ENCODE peak calls at places on chromosomes 16 and 17, in nine cellular contexts. M, J, G, O, S, R, I, A and L are unnamed samples.

GRCh38 chr17:81040791-81041337 is 5.9 kb downstream of the BAIAP2 start:
- DNase-seq in M (no peak), J (no peak), G (no peak), O (peak; percentile 42), S (no peak), R (no peak), I (no peak), A (no peak), L (peak; percentile 34)

GRCh38 chr17:73371285-73371684 is 59.5 kb upstream of the CDC42EP4 start:
- DNase-seq in M (no peak), J (no peak), G (peak; percentile 18), O (peak; percentile 89), S (no peak), R (no peak), I (peak; percentile 38), A (no peak), L (no peak)

GRCh38 chr16:76653390-76654026 is 376.3 kb downstream of the CNTNAP4 start:
- DNase-seq in M (peak; percentile 33), J (no peak), G (peak; percentile 61), O (peak; percentile 0), S (no peak), R (no peak), I (no peak), A (no peak), L (peak; percentile 23)

GRCh38 chr17:31364012-31364411 is 27.5 kb upstream of the RAB11FIP4 start:
- DNase-seq in M (no peak), J (no peak), G (no peak), O (no peak), S (no peak), R (no peak), I (no peak), A (no peak), L (no peak)

GRCh38 chr16:73329363-73330306 is 281.7 kb upstream of the ZFHX3 start:
- DNase-seq in M (no peak), J (no peak), G (no peak), O (no peak), S (no peak), R (no peak), I (no peak), A (no peak), L (no peak)

GRCh38 chr17:78042542-78042941 is 84.0 kb downstream of the TNRC6C start:
- DNase-seq in M (no peak), J (no peak), G (no peak), O (no peak), S (no peak), R (no peak), I (no peak), A (no peak), L (no peak)

GRCh38 chr17:7426896-7427488 is 1.6 kb downstream of the SPEM2 start:
- DNase-seq in M (no peak), J (no peak), G (no peak), O (no peak), S (no peak), R (no peak), I (no peak), A (no peak), L (no peak)

GRCh38 chr16:22683730-22684280 is 130.2 kb upstream of the HS3ST2 start:
- DNase-seq in M (no peak), J (no peak), G (no peak), O (no peak), S (no peak), R (no peak), I (no peak), A (no peak), L (no peak)

GRCh38 chr16:12323007-12323699 is 346.6 kb downstream of the SNX29 start:
- DNase-seq in M (no peak), J (peak; percentile 64), G (no peak), O (peak; percentile 35), S (no peak), R (no peak), I (no peak), A (no peak), L (no peak)

GRCh38 chr16:31513884-31514283 is 5.7 kb upstream of the RUSF1 start:
- DNase-seq in M (no peak), J (no peak), G (no peak), O (no peak), S (no peak), R (no peak), I (no peak), A (no peak), L (no peak)

GRCh38 chr17:50338645-50339044 is 7.3 kb upstream of the XYLT2 start:
- DNase-seq in M (no peak), J (no peak), G (no peak), O (no peak), S (no peak), R (no peak), I (no peak), A (no peak), L (no peak)

GRCh38 chr17:35286120-35286781 is 43.4 kb downstream of the SLFN5 start:
- DNase-seq in M (no peak), J (no peak), G (no peak), O (peak; percentile 31), S (no peak), R (no peak), I (no peak), A (no peak), L (no peak)

GRCh38 chr16:71853413-71853812 is 7.6 kb downstream of the ATXN1L start:
- DNase-seq in M (no peak), J (no peak), G (no peak), O (no peak), S (no peak), R (no peak), I (no peak), A (no peak), L (no peak)

GRCh38 chr17:60392845-60393702 is 1.1 kb upstream of the USP32 start:
- DNase-seq in M (peak; percentile 70), J (peak; percentile 55), G (peak; percentile 36), O (peak; percentile 60), S (peak; percentile 41), R (no peak), I (peak; percentile 69), A (peak; percentile 41), L (peak; percentile 77)

GRCh38 chr16:58236231-58236690 is 38.4 kb upstream of the CSNK2A2 start:
- DNase-seq in M (peak; percentile 59), J (peak; percentile 78), G (peak; percentile 26), O (peak; percentile 69), S (peak; percentile 65), R (no peak), I (peak; percentile 90), A (peak; percentile 66), L (peak; percentile 18)

GRCh38 chr16:23373436-23374219 is 71.5 kb downstream of the SCNN1B start:
- DNase-seq in M (no peak), J (no peak), G (no peak), O (no peak), S (no peak), R (no peak), I (no peak), A (no peak), L (no peak)

GRCh38 chr17:51060396-51060795 is 60.3 kb downstream of the SPAG9 start:
- DNase-seq in M (no peak), J (no peak), G (no peak), O (no peak), S (no peak), R (no peak), I (no peak), A (no peak), L (no peak)

GRCh38 chr17:64115871-64116534 is 13.9 kb downstream of the ERN1 start:
- DNase-seq in M (peak; percentile 46), J (no peak), G (peak; percentile 55), O (peak; percentile 89), S (no peak), R (no peak), I (peak; percentile 37), A (no peak), L (no peak)

GRCh38 chr16:19555938-19556778 is 655 bp downstream of the VPS35L start:
- DNase-seq in M (peak; percentile 26), J (peak; percentile 70), G (peak; percentile 14), O (peak; percentile 42), S (no peak), R (no peak), I (no peak), A (peak; percentile 13), L (peak; percentile 39)

GRCh38 chr17:44927696-44928095 is 12.4 kb upstream of the GFAP start:
- DNase-seq in M (no peak), J (no peak), G (no peak), O (no peak), S (no peak), R (no peak), I (no peak), A (no peak), L (no peak)

GRCh38 chr16:85037050-85037410 is 9.4 kb downstream of the KIAA0513 start:
- DNase-seq in M (no peak), J (no peak), G (peak; percentile 28), O (peak; percentile 69), S (no peak), R (no peak), I (peak; percentile 61), A (no peak), L (peak; percentile 90)

GRCh38 chr17:27535178-27535928 is 79.1 kb downstream of the KSR1 start:
- DNase-seq in M (no peak), J (no peak), G (no peak), O (peak; percentile 75), S (no peak), R (no peak), I (no peak), A (no peak), L (no peak)

GRCh38 chr17:9839433-9839832 is 13.7 kb downstream of the GLP2R start:
- DNase-seq in M (no peak), J (no peak), G (no peak), O (peak; percentile 61), S (no peak), R (no peak), I (no peak), A (no peak), L (no peak)

GRCh38 chr16:3065069-3065741 is at the start of gene IL32:
- DNase-seq in M (no peak), J (peak; percentile 87), G (no peak), O (peak; percentile 80), S (peak; percentile 87), R (no peak), I (peak; percentile 60), A (peak; percentile 88), L (peak; percentile 75)

GRCh38 chr17:37787055-37787720 is 42.3 kb upstream of the HNF1B start:
- DNase-seq in M (no peak), J (no peak), G (peak; percentile 3), O (peak; percentile 50), S (peak; percentile 77), R (no peak), I (no peak), A (no peak), L (no peak)

GRCh38 chr17:79610151-79610645 is 653 bp downstream of the RBFOX3 start:
- DNase-seq in M (no peak), J (no peak), G (no peak), O (no peak), S (no peak), R (no peak), I (no peak), A (no peak), L (no peak)

GRCh38 chr17:81551458-81552243 is 502 bp downstream of the FAAP100 start:
- DNase-seq in M (no peak), J (no peak), G (no peak), O (peak; percentile 52), S (peak; percentile 61), R (no peak), I (no peak), A (no peak), L (peak; percentile 80)

GRCh38 chr17:75457047-75457654 is 716 bp downstream of the TMEM94 start:
- DNase-seq in M (no peak), J (peak; percentile 57), G (peak; percentile 24), O (peak; percentile 65), S (peak; percentile 42), R (no peak), I (peak; percentile 49), A (peak; percentile 26), L (no peak)

GRCh38 chr16:19113577-19114358 is at the start of gene ITPRIPL2:
- DNase-seq in M (no peak), J (peak; percentile 71), G (peak; percentile 79), O (peak; percentile 95), S (peak; percentile 86), R (peak; percentile 93), I (peak; percentile 54), A (peak; percentile 93), L (peak; percentile 30)

GRCh38 chr16:68368602-68368944 is 57.8 kb downstream of the PRMT7 start:
- DNase-seq in M (no peak), J (no peak), G (no peak), O (no peak), S (peak; percentile 9), R (no peak), I (no peak), A (no peak), L (no peak)

GRCh38 chr17:64938925-64939474 is 19.7 kb upstream of the LRRC37A3 start:
- DNase-seq in M (peak; percentile 51), J (peak; percentile 73), G (no peak), O (peak; percentile 42), S (peak; percentile 64), R (no peak), I (peak; percentile 51), A (peak; percentile 29), L (no peak)